ENCODE peak calls at places on chromosomes 16 and 17, in six cellular contexts. Y is mesendoderm, T is neuronal stem cell, A is IMR-90, W is H9, H is H1. I is an unnamed sample.

GRCh38 chr16:27650073-27650701 is 100.2 kb downstream of the KATNIP start:
- DNase-seq in A (no peak), T (no peak), H (no peak), Y (no peak), W (no peak), I (no peak)

GRCh38 chr17:64134216-64134970 is 4.4 kb upstream of the ERN1 start:
- DNase-seq in W (no peak), T (no peak), H (no peak), A (no peak), Y (no peak), I (no peak)

GRCh38 chr16:8183186-8184099 is 406.9 kb downstream of the TMEM114 start:
- DNase-seq in W (no peak), Y (no peak), H (no peak), T (no peak), A (no peak), I (no peak)

GRCh38 chr16:70428178-70428998 is 10.5 kb downstream of the ST3GAL2 start:
- DNase-seq in H (peak), T (no peak), A (peak), W (peak), Y (peak), I (peak)

GRCh38 chr17:37507108-37507507 is 17.4 kb downstream of the DUSP14 start:
- DNase-seq in Y (no peak), A (no peak), W (no peak), T (no peak), H (no peak), I (no peak)

GRCh38 chr17:45430738-45431530 is 1.7 kb downstream of the ARHGAP27 start:
- DNase-seq in W (peak), H (peak), T (no peak), A (no peak), Y (peak), I (peak)

GRCh38 chr17:42116705-42117396 is 4.3 kb downstream of the KAT2A start:
- DNase-seq in H (peak), W (peak), Y (peak), T (peak), A (peak), I (peak)

GRCh38 chr17:17685775-17686291 is 4.6 kb downstream of the RAI1 start:
- DNase-seq in T (no peak), Y (peak), A (peak), H (no peak), W (peak), I (peak)

GRCh38 chr17:14741516-14741915 is 440.6 kb downstream of the HS3ST3B1 start:
- DNase-seq in Y (no peak), H (no peak), A (peak), T (no peak), W (no peak), I (peak)

GRCh38 chr16:89880477-89881367 is 7.3 kb downstream of the TCF25 start:
- DNase-seq in Y (no peak), T (no peak), H (no peak), W (no peak), A (no peak), I (no peak)

GRCh38 chr17:83064021-83064731 is 15.2 kb upstream of the METRNL start:
- DNase-seq in A (no peak), T (no peak), W (peak), H (no peak), Y (no peak), I (no peak)

GRCh38 chr17:1573932-1574696 is 11.5 kb upstream of the PITPNA start:
- DNase-seq in T (peak), W (peak), Y (peak), A (peak), H (peak), I (peak)

GRCh38 chr17:78664476-78665384 is 87.5 kb upstream of the DNAH17 start:
- DNase-seq in W (no peak), Y (no peak), A (peak), T (no peak), H (no peak), I (peak)

GRCh38 chr17:179066-179432 is 2.4 kb downstream of the DOC2B start:
- DNase-seq in Y (no peak), W (no peak), T (no peak), H (no peak), A (no peak), I (no peak)

GRCh38 chr16:10541396-10541795 is 39.0 kb downstream of the EMP2 start:
- DNase-seq in Y (no peak), T (no peak), W (no peak), A (no peak), H (no peak), I (no peak)

GRCh38 chr17:72393553-72393952 is 272.7 kb downstream of the SOX9 start:
- DNase-seq in W (no peak), A (peak), Y (no peak), H (no peak), T (no peak), I (peak)

DNA sequence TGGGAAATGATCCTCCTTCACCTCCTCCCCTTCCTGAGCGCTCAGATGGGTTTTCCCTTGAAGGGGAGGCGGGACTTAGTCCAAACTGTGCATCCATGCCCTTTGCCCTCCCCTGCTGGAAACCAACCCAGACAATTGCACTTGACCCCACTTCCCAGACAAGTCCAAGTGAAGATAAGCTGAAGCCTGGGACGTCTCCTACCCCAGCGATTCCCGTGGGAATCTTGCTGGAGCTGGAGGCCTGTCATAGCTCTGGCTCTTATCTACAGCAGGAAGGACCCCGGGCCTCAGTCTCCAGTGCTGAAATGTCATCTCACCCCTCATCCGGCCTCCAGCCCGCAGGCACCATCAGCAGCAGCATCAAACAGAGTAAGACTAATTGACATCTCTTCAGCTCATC is 6.5 kb upstream of the NGFR start:
- DNase-seq in Y (no peak), W (no peak), H (no peak), T (no peak), A (no peak), I (peak)
- H4K8ac ChIP-seq in Y (no peak), W (no peak), H (no peak), T (no peak), A (no peak), I (no peak)

DNA sequence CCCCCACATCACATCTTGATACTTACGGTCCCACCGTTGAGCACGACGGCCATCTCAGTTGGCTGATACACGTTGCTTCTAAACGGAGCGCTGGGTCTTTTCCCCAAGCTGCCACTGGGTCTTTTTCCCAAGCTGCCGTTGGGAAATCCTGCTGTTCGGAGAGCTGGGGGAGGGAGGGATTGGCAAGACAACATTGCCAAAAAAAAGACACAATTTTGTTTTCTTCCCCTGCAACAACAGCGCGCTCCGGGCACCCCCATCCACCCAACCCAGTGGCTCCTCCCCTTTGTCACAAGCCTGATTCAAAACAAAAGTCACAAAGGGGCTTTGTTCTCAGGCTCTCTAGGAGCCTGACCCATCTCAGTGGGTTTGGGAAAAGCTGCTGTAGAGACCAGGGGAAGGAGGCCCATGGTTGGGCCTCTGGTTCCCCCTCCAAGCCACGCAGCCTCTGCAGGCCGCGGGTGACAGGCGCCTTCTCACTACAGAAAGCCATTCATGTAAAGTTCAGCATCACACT is 22.8 kb downstream of the GPRC5B start:
- DNase-seq in A (no peak), H (peak), W (peak), T (no peak), Y (peak), I (no peak)
- H3K27ac ChIP-seq in A (no peak), H (peak), W (peak), T (peak), Y (peak), I (no peak)

GRCh38 chr16:17032332-17032731 is 438.4 kb downstream of the XYLT1 start:
- DNase-seq in H (no peak), Y (no peak), T (no peak), A (no peak), W (no peak), I (no peak)

GRCh38 chr16:17027488-17028129 is 443.2 kb downstream of the XYLT1 start:
- DNase-seq in T (no peak), W (no peak), A (no peak), H (no peak), Y (no peak), I (no peak)

GRCh38 chr16:17031484-17032268 is 439.1 kb downstream of the XYLT1 start:
- DNase-seq in H (no peak), T (no peak), W (no peak), A (no peak), Y (peak), I (no peak)

GRCh38 chr16:17026600-17027242 is 444.0 kb downstream of the XYLT1 start:
- DNase-seq in A (no peak), T (no peak), W (no peak), Y (no peak), H (no peak), I (no peak)

GRCh38 chr16:17029602-17030350 is 441.0 kb downstream of the XYLT1 start:
- DNase-seq in H (no peak), W (no peak), T (no peak), A (no peak), Y (no peak), I (no peak)
- H2BK15ac ChIP-seq in H (no peak), W (no peak), T (no peak), A (no peak), Y (no peak), I (no peak)

GRCh38 chr16:46922239-46922638 is 38.1 kb downstream of the GPT2 start:
- DNase-seq in W (no peak), Y (no peak), A (no peak), H (no peak), T (no peak), I (no peak)
- H4K8ac ChIP-seq in W (no peak), Y (no peak), A (no peak), H (no peak), T (peak), I (no peak)

GRCh38 chr16:67014641-67015315 is 14.2 kb upstream of the CBFB start:
- DNase-seq in A (no peak), Y (no peak), W (no peak), T (no peak), H (no peak), I (no peak)

GRCh38 chr16:67016143-67016542 is 12.8 kb upstream of the CBFB start:
- DNase-seq in W (no peak), T (no peak), Y (no peak), H (no peak), A (no peak), I (no peak)

GRCh38 chr16:67015317-67015731 is 13.6 kb upstream of the CBFB start:
- DNase-seq in W (no peak), A (no peak), Y (no peak), H (no peak), T (no peak), I (no peak)

GRCh38 chr16:67013238-67013822 is 15.6 kb upstream of the CBFB start:
- DNase-seq in Y (no peak), A (no peak), H (no peak), T (no peak), W (no peak), I (no peak)

GRCh38 chr16:67013823-67014640 is 14.9 kb upstream of the CBFB start:
- DNase-seq in H (peak), Y (peak), T (peak), W (peak), A (peak), I (peak)
- H3K27ac ChIP-seq in H (no peak), Y (no peak), T (no peak), W (no peak), A (peak), I (no peak)

DNA sequence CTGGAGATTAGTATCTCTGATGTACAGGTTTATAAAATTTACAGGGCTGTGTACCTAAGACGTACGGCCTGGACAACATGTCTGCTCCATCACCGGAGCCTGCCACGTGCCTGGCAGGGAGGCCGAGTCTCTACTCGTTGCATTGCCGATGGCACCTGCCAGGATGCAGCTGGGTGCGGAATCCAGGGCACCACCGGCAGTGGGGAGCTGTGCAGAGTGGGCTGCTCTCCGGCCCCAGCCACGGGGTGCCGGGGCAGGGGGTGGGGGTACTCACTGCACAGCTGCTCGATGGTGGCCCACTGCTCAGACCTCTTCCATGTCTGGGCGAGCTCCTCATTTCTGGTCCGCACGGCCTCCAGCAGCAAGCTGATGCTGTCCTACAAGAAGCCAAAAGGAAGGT is 13.1 kb upstream of the FAAP100 start:
- DNase-seq in H (no peak), W (no peak), A (no peak), Y (no peak), T (no peak), I (no peak)
- H2BK15ac ChIP-seq in H (no peak), W (no peak), A (peak), Y (no peak), T (no peak), I (no peak)

GRCh38 chr17:8472663-8473062 is 37.0 kb downstream of the NDEL1 start:
- DNase-seq in H (no peak), A (no peak), T (no peak), Y (no peak), W (no peak), I (no peak)

GRCh38 chr17:8475227-8475626 is 39.5 kb downstream of the NDEL1 start:
- DNase-seq in T (no peak), H (no peak), Y (no peak), A (no peak), W (no peak), I (no peak)

GRCh38 chr17:8474826-8475225 is 39.1 kb downstream of the NDEL1 start:
- DNase-seq in H (no peak), Y (no peak), W (peak), T (no peak), A (no peak), I (no peak)

GRCh38 chr17:8475820-8476219 is 40.1 kb downstream of the NDEL1 start:
- DNase-seq in Y (no peak), T (no peak), W (no peak), A (no peak), H (no peak), I (no peak)

GRCh38 chr17:8473451-8474192 is 37.9 kb downstream of the NDEL1 start:
- DNase-seq in H (no peak), W (no peak), A (no peak), Y (no peak), T (no peak), I (no peak)
- H4K8ac ChIP-seq in H (peak), W (no peak), A (no peak), Y (no peak), T (no peak), I (no peak)

DNA sequence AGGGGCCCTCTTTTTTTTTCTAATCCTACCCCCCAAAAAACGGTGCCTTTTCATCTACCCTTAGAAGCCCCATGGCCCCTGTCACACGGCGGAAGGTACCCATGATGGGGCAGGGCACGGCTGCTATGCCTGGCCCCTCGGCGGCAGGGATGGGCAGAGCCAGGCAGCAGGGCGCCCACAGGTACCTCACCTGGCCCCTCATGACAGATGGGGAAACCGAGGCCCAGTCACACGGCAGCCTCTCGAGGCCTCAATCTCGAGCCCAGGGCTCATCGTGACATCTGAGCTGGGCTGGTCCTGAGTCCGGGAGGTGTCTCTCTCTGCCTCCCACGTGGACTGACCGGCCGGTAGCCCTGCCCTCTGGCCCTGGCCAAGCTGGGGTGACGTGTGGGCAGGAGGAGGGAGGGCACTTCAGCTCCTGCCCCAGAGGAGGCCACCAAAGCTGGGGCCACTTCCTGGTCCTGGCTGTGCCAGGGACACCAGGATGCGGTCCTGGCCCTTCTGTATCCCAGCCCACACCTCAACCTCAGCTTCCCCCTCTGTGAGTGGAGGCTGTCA is 11.6 kb downstream of the TRAF7 start:
- DNase-seq in W (no peak), A (no peak), Y (no peak), T (no peak), H (no peak), I (no peak)
- H3K27ac ChIP-seq in W (no peak), A (no peak), Y (no peak), T (no peak), H (no peak), I (no peak)

GRCh38 chr17:70028397-70028796 is 46.6 kb upstream of the KCNJ16 start:
- DNase-seq in T (no peak), A (peak), Y (no peak), W (no peak), H (no peak), I (no peak)
- H2BK15ac ChIP-seq in T (no peak), A (no peak), Y (no peak), W (no peak), H (no peak), I (no peak)

DNA sequence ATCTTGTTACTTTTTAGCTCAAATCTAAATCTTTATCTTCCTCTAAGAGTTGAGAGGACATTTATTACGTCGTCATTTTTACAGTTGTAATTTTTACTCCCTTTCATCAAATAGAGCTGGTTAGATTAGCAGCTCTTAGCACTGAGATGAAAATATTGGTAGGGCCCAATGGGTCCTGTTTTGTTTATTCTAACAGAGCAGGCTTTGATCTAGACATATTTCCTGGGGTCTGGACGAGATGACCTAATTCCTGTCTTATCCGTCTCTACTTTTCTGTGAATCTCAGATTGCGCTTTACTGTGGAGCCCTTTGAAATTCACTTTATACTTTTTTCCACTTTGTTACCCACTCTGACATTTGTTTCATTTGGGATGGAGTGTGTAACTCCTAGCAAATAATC is 18.6 kb downstream of the SALL1 start:
- DNase-seq in H (no peak), A (no peak), W (no peak), T (no peak), Y (peak), I (no peak)
- H4K8ac ChIP-seq in H (no peak), A (no peak), W (no peak), T (no peak), Y (no peak), I (no peak)